ENCODE peak calls at places on chromosomes 2 and 18, in four cellular contexts. P is tibial nerve, L is HL-60, E is tibial artery. F is an unnamed sample.

GRCh38 chr2:110173523-110173922 is 31.3 kb downstream of the NPHP1 start:
- DNase-seq in P (no peak), L (no peak), E (no peak), F (no peak)

GRCh38 chr18:9803698-9804516 is 81.9 kb upstream of the TXNDC2 start:
- DNase-seq in P (no peak), E (no peak), L (peak), F (no peak)

GRCh38 chr18:45448871-45449270 is 166.4 kb upstream of the SLC14A2 start:
- DNase-seq in P (no peak), L (no peak), E (no peak), F (no peak)

GRCh38 chr2:236998250-236998649 is 87.4 kb upstream of the COPS8 start:
- DNase-seq in P (no peak), E (no peak), L (no peak), F (no peak)

GRCh38 chr2:70714141-70714905 is 53.7 kb downstream of the ADD2 start:
- DNase-seq in E (no peak), L (no peak), P (no peak), F (peak)

GRCh38 chr2:130370490-130370889 is 14.6 kb downstream of the PTPN18 start:
- DNase-seq in P (no peak), L (no peak), E (no peak), F (no peak)

GRCh38 chr18:50277935-50278334 is 3.4 kb downstream of the MBD1 start:
- DNase-seq in L (no peak), P (no peak), E (no peak), F (no peak)

GRCh38 chr2:120177011-120177621 is 46.1 kb downstream of the TMEM185B start:
- DNase-seq in E (no peak), P (no peak), L (peak), F (no peak)

GRCh38 chr2:10382313-10383061 is 65.6 kb downstream of the ODC1 start:
- DNase-seq in P (peak), E (no peak), L (peak), F (no peak)

GRCh38 chr2:55175254-55176093 is 56.6 kb downstream of the CLHC1 start:
- DNase-seq in P (no peak), E (no peak), L (no peak), F (no peak)

GRCh38 chr2:201754683-201755415 is 25.9 kb downstream of the ALS2 start:
- DNase-seq in L (no peak), E (no peak), P (no peak), F (no peak)

GRCh38 chr18:48854780-48855179 is 96.0 kb downstream of the SMAD7 start:
- DNase-seq in P (no peak), E (no peak), L (no peak), F (no peak)

GRCh38 chr2:167293172-167293781 is 405.0 kb downstream of the XIRP2 start:
- DNase-seq in L (no peak), P (peak), E (no peak), F (no peak)

GRCh38 chr2:240812721-240813120 is 7.3 kb downstream of the KIF1A start:
- DNase-seq in E (peak), L (no peak), P (no peak), F (peak)

GRCh38 chr2:132372276-132372675 is 44.3 kb upstream of the GPR39 start:
- DNase-seq in E (no peak), L (peak), P (no peak), F (no peak)

GRCh38 chr2:169637620-169638019 is 53.5 kb downstream of the PPIG start:
- DNase-seq in L (no peak), E (no peak), P (no peak), F (no peak)

GRCh38 chr2:216765810-216766259 is 70.5 kb upstream of the IGFBP5 start:
- DNase-seq in L (no peak), P (no peak), E (no peak), F (no peak)

GRCh38 chr18:63185979-63186378 is 133.6 kb downstream of the BCL2 start:
- DNase-seq in E (no peak), L (no peak), P (no peak), F (no peak)

GRCh38 chr2:19607931-19608762 is 249.7 kb upstream of the OSR1 start:
- DNase-seq in E (no peak), L (no peak), P (no peak), F (no peak)

GRCh38 chr2:199019898-199020507 is 437.7 kb downstream of the SATB2 start:
- DNase-seq in L (peak), E (no peak), P (peak), F (no peak)

GRCh38 chr18:62625019-62625418 is 90.3 kb upstream of the PHLPP1 start:
- DNase-seq in E (no peak), P (no peak), L (no peak), F (no peak)

GRCh38 chr18:11512096-11513030 is 97.0 kb upstream of the SLC35G4 start:
- DNase-seq in P (no peak), E (no peak), L (no peak), F (no peak)
- TF ChIP-seq CTCF in P (no peak), E (peak), L (no peak), F (no peak)

GRCh38 chr2:102045697-102046096 is 53.9 kb downstream of the IL1R2 start:
- DNase-seq in L (no peak), E (no peak), P (no peak), F (no peak)
- H3K27ac ChIP-seq in L (no peak), E (no peak), P (no peak), F (peak)

GRCh38 chr2:81894451-81894990 is 1590.0 kb upstream of the LRRTM1 start:
- DNase-seq in L (no peak), E (no peak), P (no peak), F (no peak)
- TF ChIP-seq CTCF in L (no peak), E (no peak), P (no peak), F (no peak)

GRCh38 chr18:31509571-31509970 is 11.6 kb downstream of the DSG2 start:
- DNase-seq in E (no peak), L (no peak), P (no peak), F (no peak)
- H3K27ac ChIP-seq in E (no peak), L (no peak), P (no peak), F (no peak)

GRCh38 chr18:2992995-2993877 is 19.7 kb downstream of the LPIN2 start:
- DNase-seq in P (no peak), E (no peak), L (no peak), F (no peak)

GRCh38 chr18:2997846-2998599 is 14.9 kb downstream of the LPIN2 start:
- DNase-seq in P (no peak), L (no peak), E (peak), F (peak)

GRCh38 chr18:2997429-2997828 is 15.5 kb downstream of the LPIN2 start:
- DNase-seq in P (no peak), E (no peak), L (no peak), F (no peak)

GRCh38 chr18:2994190-2994589 is 18.8 kb downstream of the LPIN2 start:
- DNase-seq in E (no peak), L (no peak), P (no peak), F (no peak)

DNA sequence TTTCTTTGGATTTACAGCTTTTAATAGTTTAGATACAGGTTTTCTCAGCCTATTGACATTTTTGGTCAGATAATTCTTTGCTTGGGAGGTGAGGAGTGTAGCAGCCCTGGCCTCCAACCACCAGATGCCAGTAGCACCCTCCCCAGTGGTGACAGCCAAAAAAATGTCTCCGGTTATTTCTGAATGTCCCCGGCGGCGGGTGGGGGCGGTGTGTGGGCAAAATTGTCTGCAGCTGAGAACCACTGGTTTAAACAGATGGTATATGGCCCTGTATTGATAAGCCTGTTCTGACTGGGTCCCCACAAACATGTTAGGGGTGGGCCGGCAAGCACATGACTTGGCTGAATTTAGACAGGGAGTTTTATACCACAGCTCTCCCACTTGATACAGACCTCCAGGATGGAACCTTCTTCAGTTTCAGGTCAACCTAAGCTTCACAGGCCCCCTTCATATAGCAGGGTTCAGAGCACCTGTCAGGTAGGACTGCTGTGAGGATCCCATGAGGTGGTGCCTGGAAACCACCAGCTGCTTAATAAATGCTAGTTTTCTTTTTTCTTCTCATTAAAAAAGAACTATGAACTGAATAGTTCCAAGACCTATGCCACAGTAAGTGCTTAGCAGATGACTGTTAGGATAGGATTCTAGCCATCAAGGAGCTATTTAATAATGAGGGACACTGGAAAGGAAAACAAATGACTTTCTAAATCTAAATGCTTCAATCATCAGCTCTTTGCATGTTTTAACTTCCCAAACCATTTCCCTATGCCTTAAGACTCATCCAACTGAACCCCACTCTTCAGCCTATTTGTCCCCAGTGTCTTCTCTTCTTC is 18.1 kb downstream of the LPIN2 start:
- DNase-seq in P (no peak), E (peak), L (peak), F (no peak)
- TF ChIP-seq CTCF in P (peak), E (peak), L (peak), F (peak)

DNA sequence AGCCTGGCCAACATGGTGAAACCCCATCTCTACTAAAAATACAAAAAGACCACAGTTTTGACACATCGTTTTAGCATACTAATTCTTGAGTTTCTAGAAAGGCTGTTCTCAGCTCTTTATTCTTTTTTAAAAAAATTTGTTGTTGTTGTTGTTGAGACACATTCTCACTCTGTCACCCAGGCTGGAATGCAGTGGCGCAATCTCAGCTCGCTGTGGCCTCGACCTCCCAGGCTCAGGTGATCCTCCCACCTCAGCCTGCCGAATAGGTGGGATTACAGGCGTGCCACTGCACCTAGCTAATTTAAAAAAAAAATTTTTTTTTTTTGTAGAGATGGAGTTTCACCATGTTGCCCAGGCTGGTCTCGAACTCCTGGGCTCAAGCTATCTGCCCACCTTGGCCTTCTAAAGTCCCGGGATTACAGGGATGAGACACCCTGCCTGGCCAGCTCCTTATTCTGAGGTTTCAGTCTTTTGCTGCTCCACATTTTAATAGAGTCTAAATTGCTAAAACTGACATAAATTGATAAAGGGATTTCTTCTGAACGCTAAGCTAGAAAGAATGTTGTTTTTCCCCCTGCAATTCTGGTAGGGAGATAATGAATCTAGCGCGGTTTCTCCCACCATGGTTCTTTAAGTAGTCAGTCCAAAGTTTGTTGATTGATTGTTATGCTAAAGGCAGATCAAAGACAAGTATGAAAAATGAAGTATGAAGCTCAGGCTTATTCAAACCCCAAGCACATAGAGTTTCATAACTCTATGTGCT is 32.6 kb upstream of the CABLES1 start:
- DNase-seq in L (no peak), E (no peak), P (no peak), F (no peak)
- H3K27ac ChIP-seq in L (no peak), E (no peak), P (no peak), F (no peak)

F was measured in coronary artery.